ENCODE peak calls at places on chromosomes 12 and 14, in four cellular contexts. P is Kasumi-1; L is NCI-H1694 treated with DMSO at 0.1 percent for 48 hours; X is natural killer cell treated with Interleukin-12 subunit alpha and Interleukin-12 subunit beta and Interleukin-15 and Interleukin-18, amount 100 ng/mL, for 72 hours. G is an unnamed sample.

GRCh38 chr12:95623554-95624170 is 72.4 kb upstream of the USP44 start:
- DNase-seq in L (peak), P (peak), X (no peak), G (no peak)

GRCh38 chr14:84237881-84238280 is 1292.1 kb upstream of the FLRT2 start:
- DNase-seq in X (no peak), P (no peak), L (no peak), G (peak)

GRCh38 chr12:122965356-122965755 is 907 bp downstream of the ABCB9 start:
- DNase-seq in X (no peak), P (no peak), L (no peak), G (no peak)

GRCh38 chr12:50050410-50051280 is 6.8 kb upstream of the ASIC1 start:
- DNase-seq in L (peak), P (peak), X (no peak), G (no peak)

GRCh38 chr14:100981808-100982207 is 78.3 kb upstream of the RTL1 start:
- DNase-seq in X (no peak), L (no peak), P (no peak), G (no peak)

GRCh38 chr12:28456934-28457710 is 266.9 kb downstream of the CCDC91 start:
- DNase-seq in L (no peak), P (no peak), X (no peak), G (no peak)

GRCh38 chr12:32501835-32502333 is 102.5 kb downstream of the FGD4 start:
- DNase-seq in L (peak), X (no peak), P (no peak), G (peak)

GRCh38 chr14:74476607-74477006 is 16.5 kb downstream of the NPC2 start:
- DNase-seq in X (no peak), P (no peak), L (no peak), G (no peak)

GRCh38 chr14:53227154-53227718 is 74.1 kb upstream of the DDHD1 start:
- DNase-seq in L (no peak), P (no peak), X (no peak), G (no peak)

GRCh38 chr12:23356927-23357708 is 592.4 kb downstream of the SOX5 start:
- DNase-seq in L (no peak), X (no peak), P (no peak), G (no peak)

GRCh38 chr12:42568952-42569916 is 20.3 kb downstream of the PRICKLE1 start:
- DNase-seq in X (no peak), P (peak), L (peak), G (peak)

GRCh38 chr12:103806807-103807206 is 34.2 kb downstream of the NT5DC3 start:
- DNase-seq in X (no peak), L (no peak), P (peak), G (no peak)

GRCh38 chr14:67583711-67584644 is 16.1 kb downstream of the PIGH start:
- DNase-seq in X (no peak), L (peak), P (peak), G (no peak)

G was measured in NCI-H446 treated with DMSO at 0.1 percent for 48 hours.